ENCODE peak calls at places on chromosomes 1 and 21, in seven cellular contexts. F is SK-N-SH, R is A673, A is cardiac muscle cell, T is AG09309, Y is H1, G is fibroblast of pulmonary artery. O is an unnamed sample.

GRCh38 chr1:227795732-227796131 is 19.7 kb upstream of the PRSS38 start:
- DNase-seq in G (no peak), F (no peak), R (no peak), Y (no peak), T (no peak), A (no peak), O (no peak)

GRCh38 chr1:91751281-91751680 is 134.7 kb downstream of the TGFBR3 start:
- DNase-seq in R (no peak), A (peak), T (peak), G (peak), Y (no peak), F (no peak), O (peak)

GRCh38 chr1:29113407-29114117 is 10.1 kb downstream of the TMEM200B start:
- DNase-seq in G (no peak), F (no peak), R (no peak), Y (no peak), A (no peak), T (no peak), O (no peak)

GRCh38 chr1:109804660-109805059 is 40.9 kb upstream of the EPS8L3 start:
- DNase-seq in F (no peak), Y (no peak), R (no peak), G (no peak), T (no peak), A (no peak), O (no peak)

GRCh38 chr1:34924759-34925555 is 4.5 kb downstream of the DLGAP3 start:
- DNase-seq in A (peak), T (peak), F (no peak), R (peak), G (peak), Y (no peak), O (peak)

GRCh38 chr21:38376693-38377092 is 119.9 kb downstream of the KCNJ15 start:
- DNase-seq in T (no peak), F (no peak), Y (no peak), G (no peak), R (no peak), A (no peak), O (no peak)

GRCh38 chr21:25557170-25557569 is 50.1 kb downstream of the MRPL39 start:
- DNase-seq in A (no peak), G (no peak), F (no peak), T (no peak), R (no peak), Y (no peak), O (no peak)

GRCh38 chr1:183032122-183032921 is 9.1 kb downstream of the LAMC1 start:
- DNase-seq in R (peak), F (no peak), A (no peak), Y (no peak), G (no peak), T (no peak), O (no peak)

GRCh38 chr1:23446644-23447310 is 22.2 kb upstream of the TCEA3 start:
- DNase-seq in Y (no peak), T (no peak), A (no peak), G (no peak), R (no peak), F (no peak), O (no peak)

GRCh38 chr1:62335656-62336055 is 16.4 kb upstream of the KANK4 start:
- DNase-seq in A (no peak), Y (no peak), F (no peak), R (no peak), T (no peak), G (no peak), O (no peak)

GRCh38 chr1:33305016-33305415 is 15.9 kb downstream of the A3GALT2 start:
- DNase-seq in R (no peak), G (no peak), T (no peak), F (no peak), A (no peak), Y (no peak), O (no peak)

GRCh38 chr1:54253480-54253879 is 53.5 kb downstream of the MRPL37 start:
- DNase-seq in A (peak), G (peak), Y (no peak), F (no peak), R (no peak), T (peak), O (peak)

GRCh38 chr21:46056450-46056903 is 41.4 kb upstream of the COL6A2 start:
- DNase-seq in A (peak), G (peak), F (no peak), T (peak), Y (no peak), R (no peak), O (peak)

GRCh38 chr1:221497051-221497450 is 244.8 kb downstream of the DUSP10 start:
- DNase-seq in Y (no peak), A (peak), T (no peak), F (no peak), G (peak), R (no peak), O (no peak)

GRCh38 chr1:87129606-87130005 is 199.1 kb upstream of the LMO4 start:
- DNase-seq in Y (no peak), T (no peak), G (peak), F (no peak), R (no peak), A (peak), O (no peak)

GRCh38 chr1:161071886-161072371 is 2.2 kb upstream of the ARHGAP30 start:
- DNase-seq in Y (peak), T (no peak), F (peak), R (no peak), G (peak), A (peak), O (peak)

GRCh38 chr1:155179107-155180031 is 5.7 kb downstream of the TRIM46 start:
- DNase-seq in T (no peak), R (no peak), F (no peak), G (no peak), Y (no peak), A (no peak), O (no peak)

GRCh38 chr1:117735045-117735992 is 129.5 kb downstream of the TENT5C start:
- DNase-seq in R (no peak), T (no peak), Y (no peak), A (peak), G (peak), F (no peak), O (peak)

GRCh38 chr1:163561570-163562295 is 240.0 kb downstream of the NUF2 start:
- DNase-seq in A (peak), F (peak), R (peak), Y (peak), G (peak), T (no peak), O (no peak)

DNA sequence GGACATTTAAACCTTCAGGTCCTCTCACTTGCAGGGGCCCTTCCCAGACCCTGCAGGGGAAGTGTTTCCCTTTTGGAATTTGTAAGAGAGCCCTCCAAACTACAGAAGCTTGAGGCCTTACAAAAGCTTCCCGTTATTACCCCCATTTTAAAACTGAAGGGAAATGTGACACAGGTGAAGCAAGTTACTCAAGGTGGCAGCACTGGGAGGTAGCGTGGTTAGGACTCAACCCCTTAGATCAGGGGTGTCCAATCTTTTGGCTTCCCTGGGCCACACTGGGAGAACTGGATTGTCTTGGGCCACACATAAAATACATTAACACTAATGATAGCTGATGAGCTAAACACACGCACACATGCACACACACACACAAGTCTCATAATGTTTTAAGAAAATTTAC is 15.8 kb upstream of the ZC3H12A start:
- DNase-seq in F (no peak), G (no peak), T (no peak), Y (no peak), R (no peak), A (no peak), O (no peak)
- TF ChIP-seq CTCF in F (no peak), G (no peak), T (no peak), Y (peak), R (no peak), A (no peak), O (no peak)

GRCh38 chr1:903721-904270 is 19.9 kb upstream of the SAMD11 start:
- DNase-seq in A (no peak), G (no peak), F (no peak), T (no peak), Y (no peak), R (no peak), O (no peak)
- H3K4me3 ChIP-seq in A (peak), G (peak), F (peak), T (peak), Y (no peak), R (peak), O (peak)

DNA sequence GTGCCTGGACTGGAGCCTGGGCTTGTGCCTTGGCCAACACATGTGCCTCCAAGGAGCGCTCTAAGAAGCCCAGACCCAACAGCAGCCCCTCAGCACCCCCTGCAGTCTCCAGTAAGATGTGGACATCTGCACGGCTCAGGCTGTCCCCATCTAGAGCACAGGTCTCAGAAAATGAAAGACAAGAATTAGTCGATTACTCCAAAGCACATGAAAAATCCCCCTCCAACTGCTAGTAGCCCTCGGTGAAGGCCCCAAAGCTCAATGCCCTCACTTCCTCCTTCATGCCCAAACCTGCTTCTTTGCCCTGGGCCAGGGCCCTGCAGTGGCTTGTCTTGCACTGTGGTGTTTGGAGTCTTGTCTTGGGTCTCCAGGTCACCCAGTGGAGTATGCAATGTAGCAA is 21.9 kb upstream of the ERO1B start:
- DNase-seq in F (no peak), T (no peak), G (no peak), R (no peak), Y (no peak), A (no peak), O (no peak)
- TF ChIP-seq CTCF in F (no peak), T (no peak), G (no peak), R (no peak), Y (peak), A (no peak), O (no peak)

DNA sequence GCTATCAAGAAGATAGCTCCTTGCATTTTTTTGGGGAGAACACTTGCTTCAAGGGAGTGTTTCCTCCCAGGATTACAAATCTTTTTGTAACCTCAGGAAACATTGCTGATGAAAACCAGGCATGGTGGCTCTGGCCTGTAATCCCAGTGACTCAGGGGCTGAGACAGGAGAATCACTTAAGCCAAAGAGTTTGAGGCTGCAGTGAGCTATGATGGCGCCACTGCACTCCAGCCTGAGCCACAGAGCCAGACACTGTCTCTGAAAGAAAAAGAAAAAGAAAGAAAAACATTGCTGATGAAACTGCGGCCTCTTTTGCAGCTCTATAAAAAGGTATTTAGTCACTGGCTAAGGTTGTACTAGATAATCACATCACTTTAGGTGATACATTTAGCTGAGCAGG is 7.3 kb downstream of the RNU1-2 start:
- DNase-seq in F (no peak), R (no peak), Y (no peak), A (peak), T (peak), G (peak), O (no peak)
- H3K4me3 ChIP-seq in F (no peak), R (no peak), Y (no peak), A (no peak), T (no peak), G (no peak), O (no peak)

GRCh38 chr1:45687014-45687752 is 798 bp upstream of the TMEM69 start:
- DNase-seq in G (peak), Y (peak), F (peak), T (peak), R (peak), A (peak), O (peak)

GRCh38 chr1:45684402-45684801 is 1.9 kb downstream of the GPBP1L1 start:
- DNase-seq in T (no peak), F (no peak), Y (no peak), R (no peak), A (no peak), G (no peak), O (no peak)

GRCh38 chr1:45685308-45686080 is 839 bp downstream of the GPBP1L1 start:
- DNase-seq in Y (no peak), T (no peak), F (no peak), R (peak), A (no peak), G (no peak), O (no peak)

GRCh38 chr1:45686081-45687013 is at the start of gene GPBP1L1:
- DNase-seq in T (peak), Y (peak), F (peak), A (peak), G (peak), R (peak), O (peak)

GRCh38 chr1:45687753-45688737 is at the start of gene TMEM69:
- DNase-seq in A (peak), T (peak), Y (no peak), G (peak), F (peak), R (peak), O (peak)
- TF ChIP-seq CTCF in A (no peak), T (peak), Y (no peak), G (peak), F (peak), R (no peak), O (peak)

DNA sequence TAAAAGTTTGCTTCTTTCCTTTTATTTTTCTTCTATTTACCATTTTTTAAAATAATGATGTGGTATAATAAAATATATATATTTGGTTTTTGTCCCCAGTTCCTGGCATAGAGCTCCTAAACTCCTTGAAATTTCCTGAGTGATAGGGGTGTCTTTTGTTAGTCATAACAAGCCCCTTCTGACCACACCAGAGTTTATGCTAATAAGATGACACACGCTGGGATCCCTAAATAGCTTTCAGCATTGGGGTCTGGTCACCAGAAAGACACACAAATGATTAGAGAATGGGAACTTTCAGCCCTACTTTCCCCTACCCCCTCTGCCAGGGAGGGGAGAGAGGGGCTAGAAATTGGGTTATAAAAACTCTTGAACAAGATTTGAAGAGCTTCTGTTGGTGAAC is 56.2 kb downstream of the COL24A1 start:
- DNase-seq in Y (no peak), G (no peak), T (no peak), R (no peak), A (no peak), F (no peak), O (no peak)
- H3K4me3 ChIP-seq in Y (no peak), G (no peak), T (no peak), R (no peak), A (no peak), F (no peak), O (no peak)

GRCh38 chr1:63621075-63621474 is 27.9 kb downstream of the PGM1 start:
- DNase-seq in R (no peak), F (no peak), A (no peak), Y (no peak), T (no peak), G (no peak), O (no peak)

GRCh38 chr1:63623952-63624351 is 30.7 kb downstream of the PGM1 start:
- DNase-seq in T (no peak), R (no peak), F (no peak), Y (no peak), G (no peak), A (no peak), O (no peak)

GRCh38 chr1:63624911-63625310 is 31.7 kb downstream of the PGM1 start:
- DNase-seq in Y (no peak), G (peak), T (no peak), A (peak), R (no peak), F (no peak), O (no peak)

GRCh38 chr1:63621698-63622097 is 28.5 kb downstream of the PGM1 start:
- DNase-seq in G (peak), T (no peak), A (peak), F (no peak), R (no peak), Y (no peak), O (no peak)

DNA sequence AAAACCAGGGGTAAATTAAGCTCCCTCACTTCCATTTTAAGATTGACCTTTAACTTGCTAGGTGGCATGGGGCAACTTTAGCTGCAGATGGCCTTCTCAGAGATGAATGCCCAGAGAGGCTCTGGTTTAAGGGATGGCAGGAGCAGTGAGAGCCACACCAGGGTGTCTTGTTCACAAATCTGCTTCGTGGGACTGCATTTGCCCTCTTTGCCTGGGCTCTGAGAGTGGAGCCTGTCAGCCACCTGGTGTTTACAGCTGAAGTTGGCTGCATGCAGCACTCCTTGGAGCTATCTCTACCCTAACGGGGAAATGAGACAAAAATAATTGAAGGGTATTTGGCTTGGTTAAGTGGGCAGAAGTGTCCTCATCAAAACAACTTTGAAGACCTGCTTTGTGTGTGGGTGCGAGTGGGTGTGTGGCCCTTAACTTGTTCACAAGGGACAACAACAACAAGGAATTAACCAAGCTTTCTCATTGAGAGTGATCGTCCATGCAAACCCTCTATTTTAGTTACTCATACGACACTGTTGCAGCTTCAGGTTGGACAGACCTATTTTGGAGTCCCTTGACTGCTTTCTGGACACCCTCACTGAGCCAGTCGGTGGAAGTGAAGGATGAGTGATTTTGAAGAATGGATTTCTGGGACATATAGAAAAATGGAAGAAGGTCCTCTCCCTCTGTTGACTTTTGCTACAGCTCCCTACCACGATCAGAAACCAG is 29.8 kb downstream of the PGM1 start:
- DNase-seq in A (no peak), T (no peak), F (no peak), R (no peak), G (no peak), Y (no peak), O (no peak)
- TF ChIP-seq CTCF in A (no peak), T (no peak), F (no peak), R (no peak), G (no peak), Y (no peak), O (no peak)

GRCh38 chr1:45957684-45958083 is 154.3 kb downstream of the MAST2 start:
- DNase-seq in A (peak), Y (no peak), R (no peak), F (no peak), G (peak), T (no peak), O (no peak)

GRCh38 chr1:45952072-45952471 is 148.7 kb downstream of the MAST2 start:
- DNase-seq in T (no peak), F (no peak), A (no peak), Y (no peak), G (no peak), R (no peak), O (no peak)

GRCh38 chr1:45953934-45954333 is 150.5 kb downstream of the MAST2 start:
- DNase-seq in Y (no peak), R (no peak), T (no peak), G (no peak), F (no peak), A (peak), O (peak)

GRCh38 chr1:45958317-45958716 is 154.9 kb downstream of the MAST2 start:
- DNase-seq in T (no peak), R (no peak), Y (no peak), G (no peak), F (no peak), A (no peak), O (no peak)

DNA sequence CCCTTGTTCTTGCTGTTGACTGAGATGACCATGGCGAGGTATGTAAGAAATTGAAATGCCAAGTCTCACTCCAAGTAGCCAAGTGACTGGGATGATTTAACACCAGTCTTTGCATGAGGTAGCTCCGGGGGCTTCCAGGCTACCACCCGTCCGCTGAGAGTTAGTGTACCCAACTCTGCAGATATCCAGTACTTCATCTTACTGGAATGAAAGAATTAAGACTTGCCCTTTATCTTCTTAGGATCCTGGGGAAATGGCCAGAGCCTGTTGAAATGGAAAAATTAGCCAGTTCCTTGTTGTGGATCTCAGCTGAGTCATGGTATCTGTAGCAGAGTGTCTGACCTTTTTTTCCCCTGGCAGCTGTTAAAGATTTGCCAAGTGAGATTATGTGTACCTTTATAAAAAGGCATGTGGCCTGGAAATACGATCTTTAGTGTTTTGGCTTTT is 151.0 kb downstream of the MAST2 start:
- DNase-seq in A (peak), G (peak), T (no peak), F (no peak), Y (no peak), R (no peak), O (peak)
- H3K4me3 ChIP-seq in A (no peak), G (no peak), T (no peak), F (no peak), Y (no peak), R (no peak), O (no peak)

O was measured in astrocyte of the cerebellum.